ENCODE peak calls at places on chromosome 4, in eight cellular contexts. Q is psoas muscle; D is pancreas; E is activated CD8-positive, alpha-beta T cell treated with anti-CD3 and anti-CD28 coated beads for 36 hours; B is neural crest cell; A is RWPE1; K is lower lobe of right lung; Y is GM12878. F is an unnamed sample.

GRCh38 chr4:112968456-112969159 is 80.8 kb upstream of the ANK2 start:
- DNase-seq in Q (no peak), D (no peak), E (no peak), B (no peak), A (no peak), K (no peak), Y (no peak), F (no peak)

GRCh38 chr4:25821899-25822298 is 40.9 kb downstream of the SEL1L3 start:
- DNase-seq in Q (no peak), D (no peak), E (no peak), B (no peak), A (no peak), K (no peak), Y (no peak), F (no peak)

GRCh38 chr4:138399041-138399440 is 156.9 kb upstream of the SLC7A11 start:
- DNase-seq in Q (no peak), D (no peak), E (no peak), B (no peak), A (no peak), K (no peak), Y (no peak), F (no peak)

GRCh38 chr4:13653356-13653755 is 25.8 kb upstream of the BOD1L1 start:
- DNase-seq in Q (no peak), D (no peak), E (no peak), B (no peak), A (no peak), K (no peak), Y (no peak), F (no peak)

GRCh38 chr4:138405934-138406567 is 163.9 kb upstream of the SLC7A11 start:
- DNase-seq in Q (no peak), D (no peak), E (no peak), B (no peak), A (peak), K (no peak), Y (peak), F (no peak)

GRCh38 chr4:77777135-77777777 is 41.9 kb downstream of the CNOT6L start:
- DNase-seq in Q (no peak), D (no peak), E (no peak), B (no peak), A (no peak), K (no peak), Y (no peak), F (no peak)

GRCh38 chr4:95549246-95550138 is 719 bp upstream of the UNC5C start:
- DNase-seq in Q (peak), D (peak), E (peak), B (peak), A (no peak), K (peak), Y (peak), F (no peak)

GRCh38 chr4:23135792-23136645 is 443.3 kb downstream of the GBA3 start:
- DNase-seq in Q (no peak), D (no peak), E (no peak), B (peak), A (peak), K (no peak), Y (no peak), F (no peak)

GRCh38 chr4:144872508-144873293 is 225.3 kb downstream of the ANAPC10 start:
- DNase-seq in Q (no peak), D (no peak), E (no peak), B (no peak), A (no peak), K (no peak), Y (no peak), F (no peak)

DNA sequence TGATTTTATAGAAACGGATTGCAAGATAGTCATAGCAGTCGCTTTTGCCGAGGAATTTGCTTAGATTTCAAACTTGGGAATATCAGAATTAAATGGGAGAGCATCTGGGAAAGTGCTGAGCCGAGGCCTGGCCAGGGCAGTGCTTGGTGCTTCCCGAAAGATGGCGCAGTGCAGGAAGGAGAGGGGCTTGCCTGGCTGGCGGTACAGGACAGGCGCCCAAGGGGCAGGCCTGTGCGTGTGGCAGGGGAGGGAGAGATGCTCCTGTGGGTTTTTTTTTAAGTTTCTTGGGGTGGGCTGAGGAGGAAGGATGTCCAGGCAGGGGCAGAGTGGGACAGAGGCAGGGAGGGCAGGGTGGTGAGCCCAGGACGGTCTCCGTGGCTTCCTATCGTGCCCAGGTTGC is 241.1 kb downstream of the AFAP1 start:
- DNase-seq in Q (no peak), D (no peak), E (no peak), B (no peak), A (no peak), K (no peak), Y (no peak), F (no peak)
- TF ChIP-seq CTCF in Q (no peak), D (no peak), E (no peak), B (no peak), A (no peak), K (no peak), Y (no peak), F (no peak)

DNA sequence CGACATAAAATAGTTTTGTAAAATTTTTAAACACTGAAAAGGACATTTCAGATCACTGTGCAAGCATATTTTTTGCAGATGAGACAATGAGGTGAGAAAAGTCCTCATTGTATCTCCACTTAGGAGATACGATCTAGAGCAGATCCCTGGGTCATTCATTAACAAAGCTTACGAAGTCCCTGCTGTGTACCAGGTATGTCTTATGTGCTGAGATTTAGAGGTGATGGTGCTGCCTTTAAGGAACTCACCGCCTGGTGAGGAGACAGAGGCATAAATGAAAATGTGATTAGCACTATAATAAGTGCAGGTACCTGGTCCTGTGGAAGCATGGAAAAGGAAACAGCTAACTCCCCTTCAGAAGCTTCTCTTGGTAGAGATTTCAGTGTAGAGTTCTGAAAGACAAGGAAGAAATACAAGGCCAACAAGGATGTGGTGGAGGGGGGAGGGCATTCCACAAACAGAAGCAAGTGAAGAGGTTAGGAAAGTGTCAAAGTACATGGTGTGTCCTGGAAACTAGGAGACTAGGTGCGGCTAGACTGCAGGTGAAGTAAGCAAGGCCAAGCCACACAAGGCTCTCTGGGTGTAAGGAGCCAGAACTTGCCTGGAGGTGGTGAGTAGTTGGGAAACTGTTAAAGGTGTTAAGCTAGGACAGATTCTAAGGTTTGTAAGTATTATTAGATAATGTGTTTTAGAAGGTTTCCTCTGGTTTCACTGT is 1.5 kb upstream of the NDNF start:
- DNase-seq in Q (no peak), D (no peak), E (no peak), B (no peak), A (no peak), K (peak), Y (no peak), F (no peak)
- TF ChIP-seq CTCF in Q (no peak), D (no peak), E (no peak), B (no peak), A (no peak), K (no peak), Y (no peak), F (no peak)

DNA sequence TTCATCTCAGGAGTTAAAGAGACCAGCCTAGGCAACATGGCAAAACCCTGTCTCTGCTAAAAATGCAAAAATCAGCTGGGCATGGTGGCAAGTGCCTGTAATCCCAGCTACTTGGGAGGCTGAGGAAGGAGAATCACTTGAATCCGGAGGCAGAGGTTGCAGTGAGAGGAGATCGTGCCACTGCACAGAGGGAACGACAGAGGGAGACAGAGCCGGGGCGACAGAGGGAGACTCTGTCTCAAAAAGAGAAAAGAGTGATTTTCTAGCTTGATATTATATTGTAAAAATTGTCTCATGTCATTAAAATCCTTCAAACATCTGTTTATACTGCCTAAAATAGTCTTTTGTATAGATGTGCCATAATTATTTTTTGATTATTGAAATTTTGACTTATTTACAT is 225.4 kb upstream of the AGA start:
- DNase-seq in Q (no peak), D (no peak), E (no peak), B (no peak), A (no peak), K (no peak), Y (no peak), F (no peak)
- TF ChIP-seq CTCF in Q (no peak), D (no peak), E (no peak), B (peak), A (peak), K (no peak), Y (peak), F (no peak)

DNA sequence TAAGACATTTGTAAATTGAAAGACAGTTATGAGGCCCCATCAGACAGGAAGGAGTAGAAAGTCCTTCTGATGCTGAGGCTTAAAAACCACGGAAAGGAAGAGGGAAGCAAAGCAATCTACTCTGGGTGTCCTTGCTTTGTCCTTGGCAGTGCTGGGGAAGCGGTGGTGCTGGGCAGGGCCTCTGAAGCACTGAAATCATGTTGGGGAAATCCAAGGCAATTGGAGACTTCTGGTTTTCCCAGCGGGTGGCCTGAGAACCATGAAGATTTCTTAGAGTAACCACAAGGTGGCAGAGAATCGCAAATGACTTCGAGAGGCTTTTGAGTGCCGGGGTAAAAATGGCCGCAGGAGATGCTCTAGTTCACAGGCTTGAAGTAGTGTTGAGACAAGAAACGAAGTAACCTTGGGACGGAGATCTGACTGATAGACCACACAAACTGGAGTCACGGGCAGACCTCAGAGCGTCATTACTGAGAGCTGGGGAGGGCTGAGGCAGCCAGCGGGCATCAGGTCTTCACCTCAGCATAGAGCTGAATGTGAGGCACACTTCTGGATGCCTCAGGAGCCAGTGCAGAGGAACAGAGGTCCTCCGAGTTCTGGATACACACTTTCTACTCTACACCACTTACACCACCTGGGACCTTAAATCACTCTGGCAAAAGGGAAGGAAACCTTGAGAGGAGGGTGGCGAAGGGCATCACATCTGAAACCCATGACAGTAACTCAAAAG is 130.7 kb upstream of the GPRIN3 start:
- DNase-seq in Q (no peak), D (peak), E (peak), B (no peak), A (peak), K (peak), Y (peak), F (no peak)
- TF ChIP-seq CTCF in Q (no peak), D (peak), E (peak), B (peak), A (peak), K (peak), Y (peak), F (peak)

GRCh38 chr4:131091896-131092295 is 1995.9 kb downstream of the C4orf33 start:
- DNase-seq in Q (no peak), D (no peak), E (no peak), B (no peak), A (peak), K (no peak), Y (no peak), F (no peak)
- TF ChIP-seq CTCF in Q (no peak), D (no peak), E (peak), B (peak), A (peak), K (no peak), Y (peak), F (peak)